ENCODE peak calls at places on chromosomes 1 and 21, in eight cellular contexts. One of them, this sample, is unnamed.

GRCh38 chr1:18920931-18921330 is 18.6 kb upstream of the ALDH4A1 start:
- DNase-seq in CD4-positive, alpha-beta T cell: no peak
- DNase-seq in stimulated activated effector memory CD8-positive, alpha-beta T cell treated with anti-CD3 and anti-CD28 coated beads, Interleukin-12 subunit alpha, Interleukin-12 subunit beta, amount 100 ng/mL, for 72 hours: no peak
- DNase-seq in NT2/D1: no peak
- DNase-seq in substantia nigra: no peak
- DNase-seq in iPS DF 6.9: no peak
- DNase-seq in T follicular helper cell: no peak
- DNase-seq in GM18507: no peak
- DNase-seq in this sample: no peak

GRCh38 chr1:38929476-38929875 is 12.2 kb downstream of the RHBDL2 start:
- DNase-seq in CD4-positive, alpha-beta T cell: no peak
- DNase-seq in stimulated activated effector memory CD8-positive, alpha-beta T cell treated with anti-CD3 and anti-CD28 coated beads, Interleukin-12 subunit alpha, Interleukin-12 subunit beta, amount 100 ng/mL, for 72 hours: no peak
- DNase-seq in NT2/D1: no peak
- DNase-seq in substantia nigra: peak
- DNase-seq in iPS DF 6.9: no peak
- DNase-seq in T follicular helper cell: no peak
- DNase-seq in GM18507: no peak
- DNase-seq in this sample: no peak

GRCh38 chr1:178470411-178470960 is 26.3 kb downstream of the CLEC20A start:
- DNase-seq in CD4-positive, alpha-beta T cell: no peak
- DNase-seq in stimulated activated effector memory CD8-positive, alpha-beta T cell treated with anti-CD3 and anti-CD28 coated beads, Interleukin-12 subunit alpha, Interleukin-12 subunit beta, amount 100 ng/mL, for 72 hours: no peak
- DNase-seq in NT2/D1: no peak
- DNase-seq in substantia nigra: no peak
- DNase-seq in iPS DF 6.9: no peak
- DNase-seq in T follicular helper cell: no peak
- DNase-seq in GM18507: no peak
- DNase-seq in this sample: no peak

GRCh38 chr1:28112388-28113311 is 24.2 kb upstream of the EYA3 start:
- DNase-seq in CD4-positive, alpha-beta T cell: no peak
- DNase-seq in stimulated activated effector memory CD8-positive, alpha-beta T cell treated with anti-CD3 and anti-CD28 coated beads, Interleukin-12 subunit alpha, Interleukin-12 subunit beta, amount 100 ng/mL, for 72 hours: no peak
- DNase-seq in NT2/D1: no peak
- DNase-seq in substantia nigra: no peak
- DNase-seq in iPS DF 6.9: no peak
- DNase-seq in T follicular helper cell: no peak
- DNase-seq in GM18507: no peak
- DNase-seq in this sample: peak

GRCh38 chr1:233295775-233296322 is 324 bp upstream of the PCNX2 start:
- DNase-seq in CD4-positive, alpha-beta T cell: no peak
- DNase-seq in stimulated activated effector memory CD8-positive, alpha-beta T cell treated with anti-CD3 and anti-CD28 coated beads, Interleukin-12 subunit alpha, Interleukin-12 subunit beta, amount 100 ng/mL, for 72 hours: no peak
- DNase-seq in NT2/D1: no peak
- DNase-seq in substantia nigra: no peak
- DNase-seq in iPS DF 6.9: no peak
- DNase-seq in T follicular helper cell: no peak
- DNase-seq in GM18507: no peak
- DNase-seq in this sample: peak

GRCh38 chr1:176466514-176466913 is 3.5 kb downstream of the PAPPA2 start:
- DNase-seq in CD4-positive, alpha-beta T cell: no peak
- DNase-seq in stimulated activated effector memory CD8-positive, alpha-beta T cell treated with anti-CD3 and anti-CD28 coated beads, Interleukin-12 subunit alpha, Interleukin-12 subunit beta, amount 100 ng/mL, for 72 hours: no peak
- DNase-seq in NT2/D1: peak
- DNase-seq in substantia nigra: no peak
- DNase-seq in iPS DF 6.9: no peak
- DNase-seq in T follicular helper cell: no peak
- DNase-seq in GM18507: no peak
- DNase-seq in this sample: no peak

GRCh38 chr1:210342986-210343780 is 14.5 kb downstream of the HHAT start:
- DNase-seq in CD4-positive, alpha-beta T cell: no peak
- DNase-seq in stimulated activated effector memory CD8-positive, alpha-beta T cell treated with anti-CD3 and anti-CD28 coated beads, Interleukin-12 subunit alpha, Interleukin-12 subunit beta, amount 100 ng/mL, for 72 hours: no peak
- DNase-seq in NT2/D1: no peak
- DNase-seq in substantia nigra: no peak
- DNase-seq in iPS DF 6.9: no peak
- DNase-seq in T follicular helper cell: no peak
- DNase-seq in GM18507: peak
- DNase-seq in this sample: peak

GRCh38 chr21:46515109-46515508 is 56.4 kb downstream of the DIP2A start:
- DNase-seq in CD4-positive, alpha-beta T cell: no peak
- DNase-seq in stimulated activated effector memory CD8-positive, alpha-beta T cell treated with anti-CD3 and anti-CD28 coated beads, Interleukin-12 subunit alpha, Interleukin-12 subunit beta, amount 100 ng/mL, for 72 hours: no peak
- DNase-seq in NT2/D1: no peak
- DNase-seq in substantia nigra: peak
- DNase-seq in iPS DF 6.9: no peak
- DNase-seq in T follicular helper cell: no peak
- DNase-seq in GM18507: no peak
- DNase-seq in this sample: no peak

GRCh38 chr1:94022471-94023189 is 98.3 kb downstream of the ABCA4 start:
- DNase-seq in CD4-positive, alpha-beta T cell: no peak
- DNase-seq in stimulated activated effector memory CD8-positive, alpha-beta T cell treated with anti-CD3 and anti-CD28 coated beads, Interleukin-12 subunit alpha, Interleukin-12 subunit beta, amount 100 ng/mL, for 72 hours: no peak
- DNase-seq in NT2/D1: no peak
- DNase-seq in substantia nigra: no peak
- DNase-seq in iPS DF 6.9: no peak
- DNase-seq in T follicular helper cell: no peak
- DNase-seq in GM18507: no peak
- DNase-seq in this sample: peak

GRCh38 chr1:161198877-161199431 is at the start of gene ADAMTS4:
- DNase-seq in CD4-positive, alpha-beta T cell: no peak
- DNase-seq in stimulated activated effector memory CD8-positive, alpha-beta T cell treated with anti-CD3 and anti-CD28 coated beads, Interleukin-12 subunit alpha, Interleukin-12 subunit beta, amount 100 ng/mL, for 72 hours: no peak
- DNase-seq in NT2/D1: no peak
- DNase-seq in substantia nigra: peak
- DNase-seq in iPS DF 6.9: no peak
- DNase-seq in T follicular helper cell: no peak
- DNase-seq in GM18507: no peak
- DNase-seq in this sample: peak

GRCh38 chr1:234981758-234982157 is 146.9 kb downstream of the TOMM20 start:
- DNase-seq in CD4-positive, alpha-beta T cell: no peak
- DNase-seq in stimulated activated effector memory CD8-positive, alpha-beta T cell treated with anti-CD3 and anti-CD28 coated beads, Interleukin-12 subunit alpha, Interleukin-12 subunit beta, amount 100 ng/mL, for 72 hours: no peak
- DNase-seq in NT2/D1: no peak
- DNase-seq in substantia nigra: no peak
- DNase-seq in iPS DF 6.9: no peak
- DNase-seq in T follicular helper cell: no peak
- DNase-seq in GM18507: no peak
- DNase-seq in this sample: no peak

GRCh38 chr1:178633068-178633467 is 92.0 kb upstream of the RALGPS2 start:
- DNase-seq in CD4-positive, alpha-beta T cell: no peak
- DNase-seq in stimulated activated effector memory CD8-positive, alpha-beta T cell treated with anti-CD3 and anti-CD28 coated beads, Interleukin-12 subunit alpha, Interleukin-12 subunit beta, amount 100 ng/mL, for 72 hours: no peak
- DNase-seq in NT2/D1: no peak
- DNase-seq in substantia nigra: no peak
- DNase-seq in iPS DF 6.9: no peak
- DNase-seq in T follicular helper cell: no peak
- DNase-seq in GM18507: no peak
- DNase-seq in this sample: no peak

GRCh38 chr1:185096531-185096930 is 51.2 kb downstream of the RNF2 start:
- DNase-seq in CD4-positive, alpha-beta T cell: no peak
- DNase-seq in stimulated activated effector memory CD8-positive, alpha-beta T cell treated with anti-CD3 and anti-CD28 coated beads, Interleukin-12 subunit alpha, Interleukin-12 subunit beta, amount 100 ng/mL, for 72 hours: no peak
- DNase-seq in NT2/D1: no peak
- DNase-seq in substantia nigra: no peak
- DNase-seq in iPS DF 6.9: no peak
- DNase-seq in T follicular helper cell: no peak
- DNase-seq in GM18507: no peak
- DNase-seq in this sample: no peak

GRCh38 chr1:219439376-219439775 is 173.5 kb downstream of the ZC3H11B start:
- DNase-seq in CD4-positive, alpha-beta T cell: no peak
- DNase-seq in stimulated activated effector memory CD8-positive, alpha-beta T cell treated with anti-CD3 and anti-CD28 coated beads, Interleukin-12 subunit alpha, Interleukin-12 subunit beta, amount 100 ng/mL, for 72 hours: no peak
- DNase-seq in NT2/D1: no peak
- DNase-seq in substantia nigra: no peak
- DNase-seq in iPS DF 6.9: no peak
- DNase-seq in T follicular helper cell: no peak
- DNase-seq in GM18507: no peak
- DNase-seq in this sample: no peak

GRCh38 chr21:28212056-28212455 is 780.6 kb downstream of the LTN1 start:
- DNase-seq in CD4-positive, alpha-beta T cell: no peak
- DNase-seq in stimulated activated effector memory CD8-positive, alpha-beta T cell treated with anti-CD3 and anti-CD28 coated beads, Interleukin-12 subunit alpha, Interleukin-12 subunit beta, amount 100 ng/mL, for 72 hours: no peak
- DNase-seq in NT2/D1: no peak
- DNase-seq in substantia nigra: no peak
- DNase-seq in iPS DF 6.9: no peak
- DNase-seq in T follicular helper cell: no peak
- DNase-seq in GM18507: no peak
- DNase-seq in this sample: no peak

GRCh38 chr1:203406446-203407045 is 55.6 kb upstream of the FMOD start:
- DNase-seq in CD4-positive, alpha-beta T cell: no peak
- DNase-seq in stimulated activated effector memory CD8-positive, alpha-beta T cell treated with anti-CD3 and anti-CD28 coated beads, Interleukin-12 subunit alpha, Interleukin-12 subunit beta, amount 100 ng/mL, for 72 hours: no peak
- DNase-seq in NT2/D1: no peak
- DNase-seq in substantia nigra: peak
- DNase-seq in iPS DF 6.9: no peak
- DNase-seq in T follicular helper cell: no peak
- DNase-seq in GM18507: no peak
- DNase-seq in this sample: no peak

GRCh38 chr1:78331799-78332198 is 159.0 kb upstream of the PTGFR start:
- DNase-seq in CD4-positive, alpha-beta T cell: no peak
- DNase-seq in stimulated activated effector memory CD8-positive, alpha-beta T cell treated with anti-CD3 and anti-CD28 coated beads, Interleukin-12 subunit alpha, Interleukin-12 subunit beta, amount 100 ng/mL, for 72 hours: no peak
- DNase-seq in NT2/D1: no peak
- DNase-seq in substantia nigra: no peak
- DNase-seq in iPS DF 6.9: no peak
- DNase-seq in T follicular helper cell: no peak
- DNase-seq in GM18507: no peak
- DNase-seq in this sample: no peak

GRCh38 chr1:247291835-247292561 is 36.1 kb downstream of the VN1R5 start:
- DNase-seq in CD4-positive, alpha-beta T cell: no peak
- DNase-seq in stimulated activated effector memory CD8-positive, alpha-beta T cell treated with anti-CD3 and anti-CD28 coated beads, Interleukin-12 subunit alpha, Interleukin-12 subunit beta, amount 100 ng/mL, for 72 hours: no peak
- DNase-seq in NT2/D1: no peak
- DNase-seq in substantia nigra: no peak
- DNase-seq in iPS DF 6.9: no peak
- DNase-seq in T follicular helper cell: no peak
- DNase-seq in GM18507: no peak
- DNase-seq in this sample: no peak

GRCh38 chr1:147169840-147170674 is 2.2 kb downstream of the PRKAB2 start:
- DNase-seq in CD4-positive, alpha-beta T cell: no peak
- DNase-seq in stimulated activated effector memory CD8-positive, alpha-beta T cell treated with anti-CD3 and anti-CD28 coated beads, Interleukin-12 subunit alpha, Interleukin-12 subunit beta, amount 100 ng/mL, for 72 hours: no peak
- DNase-seq in NT2/D1: no peak
- DNase-seq in substantia nigra: no peak
- DNase-seq in iPS DF 6.9: no peak
- DNase-seq in T follicular helper cell: no peak
- DNase-seq in GM18507: no peak
- DNase-seq in this sample: no peak

GRCh38 chr1:243912347-243912746 is 62.3 kb upstream of the AKT3 start:
- DNase-seq in CD4-positive, alpha-beta T cell: no peak
- DNase-seq in stimulated activated effector memory CD8-positive, alpha-beta T cell treated with anti-CD3 and anti-CD28 coated beads, Interleukin-12 subunit alpha, Interleukin-12 subunit beta, amount 100 ng/mL, for 72 hours: no peak
- DNase-seq in NT2/D1: no peak
- DNase-seq in substantia nigra: no peak
- DNase-seq in iPS DF 6.9: no peak
- DNase-seq in T follicular helper cell: no peak
- DNase-seq in GM18507: no peak
- DNase-seq in this sample: no peak

GRCh38 chr1:12251442-12251841 is 21.6 kb downstream of the VPS13D start:
- DNase-seq in CD4-positive, alpha-beta T cell: no peak
- DNase-seq in stimulated activated effector memory CD8-positive, alpha-beta T cell treated with anti-CD3 and anti-CD28 coated beads, Interleukin-12 subunit alpha, Interleukin-12 subunit beta, amount 100 ng/mL, for 72 hours: no peak
- DNase-seq in NT2/D1: no peak
- DNase-seq in substantia nigra: no peak
- DNase-seq in iPS DF 6.9: no peak
- DNase-seq in T follicular helper cell: no peak
- DNase-seq in GM18507: no peak
- DNase-seq in this sample: peak

GRCh38 chr21:42187976-42188653 is 30.8 kb upstream of the ABCG1 start:
- DNase-seq in CD4-positive, alpha-beta T cell: peak
- DNase-seq in stimulated activated effector memory CD8-positive, alpha-beta T cell treated with anti-CD3 and anti-CD28 coated beads, Interleukin-12 subunit alpha, Interleukin-12 subunit beta, amount 100 ng/mL, for 72 hours: peak
- DNase-seq in NT2/D1: no peak
- DNase-seq in substantia nigra: no peak
- DNase-seq in iPS DF 6.9: no peak
- DNase-seq in T follicular helper cell: peak
- DNase-seq in GM18507: peak
- DNase-seq in this sample: no peak

GRCh38 chr1:38334930-38335592 is 288.5 kb upstream of the POU3F1 start:
- DNase-seq in CD4-positive, alpha-beta T cell: no peak
- DNase-seq in stimulated activated effector memory CD8-positive, alpha-beta T cell treated with anti-CD3 and anti-CD28 coated beads, Interleukin-12 subunit alpha, Interleukin-12 subunit beta, amount 100 ng/mL, for 72 hours: no peak
- DNase-seq in NT2/D1: no peak
- DNase-seq in substantia nigra: no peak
- DNase-seq in iPS DF 6.9: no peak
- DNase-seq in T follicular helper cell: no peak
- DNase-seq in GM18507: no peak
- DNase-seq in this sample: no peak

GRCh38 chr1:185156854-185157598 is at the start of the genes SWT1 and TRMT1L:
- DNase-seq in CD4-positive, alpha-beta T cell: peak
- DNase-seq in stimulated activated effector memory CD8-positive, alpha-beta T cell treated with anti-CD3 and anti-CD28 coated beads, Interleukin-12 subunit alpha, Interleukin-12 subunit beta, amount 100 ng/mL, for 72 hours: peak
- DNase-seq in NT2/D1: peak
- DNase-seq in substantia nigra: peak
- DNase-seq in iPS DF 6.9: peak
- DNase-seq in T follicular helper cell: peak
- DNase-seq in GM18507: peak
- DNase-seq in this sample: peak

GRCh38 chr1:99163671-99164070 is 100.6 kb upstream of the PLPPR4 start:
- DNase-seq in CD4-positive, alpha-beta T cell: no peak
- DNase-seq in stimulated activated effector memory CD8-positive, alpha-beta T cell treated with anti-CD3 and anti-CD28 coated beads, Interleukin-12 subunit alpha, Interleukin-12 subunit beta, amount 100 ng/mL, for 72 hours: no peak
- DNase-seq in NT2/D1: no peak
- DNase-seq in substantia nigra: no peak
- DNase-seq in iPS DF 6.9: no peak
- DNase-seq in T follicular helper cell: no peak
- DNase-seq in GM18507: no peak
- DNase-seq in this sample: no peak

GRCh38 chr1:115099693-115100050 is 10.4 kb upstream of the TSPAN2 start:
- DNase-seq in CD4-positive, alpha-beta T cell: no peak
- DNase-seq in stimulated activated effector memory CD8-positive, alpha-beta T cell treated with anti-CD3 and anti-CD28 coated beads, Interleukin-12 subunit alpha, Interleukin-12 subunit beta, amount 100 ng/mL, for 72 hours: no peak
- DNase-seq in NT2/D1: no peak
- DNase-seq in substantia nigra: no peak
- DNase-seq in iPS DF 6.9: no peak
- DNase-seq in T follicular helper cell: no peak
- DNase-seq in GM18507: no peak
- DNase-seq in this sample: no peak

GRCh38 chr1:115459161-115459560 is 121.1 kb upstream of the NGF start:
- DNase-seq in CD4-positive, alpha-beta T cell: no peak
- DNase-seq in stimulated activated effector memory CD8-positive, alpha-beta T cell treated with anti-CD3 and anti-CD28 coated beads, Interleukin-12 subunit alpha, Interleukin-12 subunit beta, amount 100 ng/mL, for 72 hours: no peak
- DNase-seq in NT2/D1: no peak
- DNase-seq in substantia nigra: no peak
- DNase-seq in iPS DF 6.9: no peak
- DNase-seq in T follicular helper cell: no peak
- DNase-seq in GM18507: no peak
- DNase-seq in this sample: no peak

GRCh38 chr1:48673725-48674124 is 103.0 kb downstream of the BEND5 start:
- DNase-seq in CD4-positive, alpha-beta T cell: no peak
- DNase-seq in stimulated activated effector memory CD8-positive, alpha-beta T cell treated with anti-CD3 and anti-CD28 coated beads, Interleukin-12 subunit alpha, Interleukin-12 subunit beta, amount 100 ng/mL, for 72 hours: no peak
- DNase-seq in NT2/D1: no peak
- DNase-seq in substantia nigra: no peak
- DNase-seq in iPS DF 6.9: no peak
- DNase-seq in T follicular helper cell: no peak
- DNase-seq in GM18507: no peak
- DNase-seq in this sample: no peak

GRCh38 chr1:162568802-162569201 is 7.3 kb downstream of the UAP1 start:
- DNase-seq in CD4-positive, alpha-beta T cell: no peak
- DNase-seq in stimulated activated effector memory CD8-positive, alpha-beta T cell treated with anti-CD3 and anti-CD28 coated beads, Interleukin-12 subunit alpha, Interleukin-12 subunit beta, amount 100 ng/mL, for 72 hours: no peak
- DNase-seq in NT2/D1: no peak
- DNase-seq in substantia nigra: no peak
- DNase-seq in iPS DF 6.9: no peak
- DNase-seq in T follicular helper cell: no peak
- DNase-seq in GM18507: no peak
- DNase-seq in this sample: no peak

GRCh38 chr1:29166291-29166878 is 15.3 kb downstream of the SRSF4 start:
- DNase-seq in CD4-positive, alpha-beta T cell: no peak
- DNase-seq in stimulated activated effector memory CD8-positive, alpha-beta T cell treated with anti-CD3 and anti-CD28 coated beads, Interleukin-12 subunit alpha, Interleukin-12 subunit beta, amount 100 ng/mL, for 72 hours: no peak
- DNase-seq in NT2/D1: no peak
- DNase-seq in substantia nigra: no peak
- DNase-seq in iPS DF 6.9: no peak
- DNase-seq in T follicular helper cell: no peak
- DNase-seq in GM18507: no peak
- DNase-seq in this sample: peak